ENCODE peak calls at places on chromosomes 7 and 10, in six cellular contexts. C is psoas muscle, J is mesendoderm, P is AG04449, V is Karpas-422, A is mucosa of descending colon. D is an unnamed sample.

GRCh38 chr7:12802070-12802469 is 114.6 kb downstream of the ARL4A start:
- DNase-seq in P (no peak), C (no peak), J (peak), V (no peak), A (peak), D (no peak)

GRCh38 chr7:92644406-92645113 is 54.4 kb upstream of the FAM133B start:
- DNase-seq in P (no peak), A (peak), C (peak), V (no peak), J (no peak), D (no peak)

GRCh38 chr10:124339119-124339807 is 79.5 kb downstream of the OAT start:
- DNase-seq in V (no peak), P (no peak), A (no peak), C (no peak), J (no peak), D (no peak)

GRCh38 chr10:17747883-17748550 is 4.0 kb upstream of the TMEM236 start:
- DNase-seq in C (no peak), P (no peak), V (no peak), A (no peak), J (no peak), D (no peak)

GRCh38 chr7:107167483-107168232 is 1.1 kb upstream of the HBP1 start:
- DNase-seq in J (peak), A (no peak), V (peak), P (peak), C (peak), D (peak)

GRCh38 chr7:13035233-13035632 is 347.8 kb downstream of the ARL4A start:
- DNase-seq in V (no peak), P (no peak), J (no peak), C (no peak), A (no peak), D (peak)

GRCh38 chr7:150788474-150789269 is 11.5 kb downstream of the TMEM176B start:
- DNase-seq in V (no peak), C (peak), A (no peak), J (no peak), P (no peak), D (no peak)

GRCh38 chr7:9407816-9408215 is 974.4 kb downstream of the NXPH1 start:
- DNase-seq in A (no peak), P (no peak), V (no peak), C (no peak), J (no peak), D (peak)

GRCh38 chr10:14839305-14839695 is 1.2 kb downstream of the HSPA14 start:
- DNase-seq in V (peak), A (peak), J (no peak), C (no peak), P (no peak), D (peak)

GRCh38 chr7:64872351-64872750 is 30.7 kb upstream of the ZNF273 start:
- DNase-seq in A (no peak), J (no peak), V (no peak), P (no peak), C (no peak), D (no peak)

GRCh38 chr10:86376852-86377796 is 10.5 kb upstream of the GRID1 start:
- DNase-seq in P (no peak), C (peak), A (peak), J (peak), V (peak), D (peak)

GRCh38 chr7:100465702-100466311 is 1.7 kb upstream of the SPACDR start:
- DNase-seq in P (no peak), V (peak), C (peak), J (peak), A (peak), D (peak)

GRCh38 chr7:5214236-5214635 is 24.2 kb downstream of the WIPI2 start:
- DNase-seq in J (no peak), V (no peak), A (no peak), C (no peak), P (no peak), D (no peak)

GRCh38 chr7:117284692-117285091 is 38.2 kb downstream of the WNT2 start:
- DNase-seq in C (no peak), A (no peak), V (no peak), P (no peak), J (no peak), D (no peak)

GRCh38 chr7:30463400-30464145 is 15.0 kb downstream of the NOD1 start:
- DNase-seq in P (no peak), C (no peak), A (no peak), J (no peak), V (peak), D (peak)

GRCh38 chr7:109503421-109503820 is 933.7 kb downstream of the DNAJB9 start:
- DNase-seq in P (no peak), A (no peak), V (no peak), J (no peak), C (no peak), D (no peak)

GRCh38 chr7:44276571-44277101 is 48.8 kb downstream of the CAMK2B start:
- DNase-seq in A (no peak), J (no peak), C (peak), V (no peak), P (no peak), D (no peak)
- H3K4me3 ChIP-seq in A (no peak), J (no peak), C (no peak), V (no peak), P (no peak), D (no peak)

DNA sequence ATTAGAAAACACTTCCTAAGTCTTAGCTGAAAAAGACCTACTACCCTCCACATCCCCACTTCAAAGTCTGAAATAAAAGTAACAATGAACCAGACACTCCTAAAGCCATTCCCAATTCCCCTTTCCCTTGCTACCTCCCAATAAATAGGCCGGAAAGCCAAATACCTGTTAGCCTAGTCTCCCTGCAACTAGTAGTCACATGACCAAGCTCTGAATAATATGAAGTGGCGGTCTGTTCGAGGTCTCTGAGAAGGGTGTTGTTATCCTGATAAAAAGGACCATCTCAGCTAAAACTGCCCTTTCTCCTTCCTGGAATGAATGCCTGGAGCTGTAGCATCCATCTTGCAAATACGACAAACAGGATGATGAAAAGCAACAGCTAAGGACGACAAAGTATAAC is 6.1 kb downstream of the KIF5B start:
- DNase-seq in J (peak), V (no peak), C (no peak), P (no peak), A (no peak), D (no peak)
- H3K4me3 ChIP-seq in J (no peak), V (no peak), C (no peak), P (no peak), A (no peak), D (peak)

DNA sequence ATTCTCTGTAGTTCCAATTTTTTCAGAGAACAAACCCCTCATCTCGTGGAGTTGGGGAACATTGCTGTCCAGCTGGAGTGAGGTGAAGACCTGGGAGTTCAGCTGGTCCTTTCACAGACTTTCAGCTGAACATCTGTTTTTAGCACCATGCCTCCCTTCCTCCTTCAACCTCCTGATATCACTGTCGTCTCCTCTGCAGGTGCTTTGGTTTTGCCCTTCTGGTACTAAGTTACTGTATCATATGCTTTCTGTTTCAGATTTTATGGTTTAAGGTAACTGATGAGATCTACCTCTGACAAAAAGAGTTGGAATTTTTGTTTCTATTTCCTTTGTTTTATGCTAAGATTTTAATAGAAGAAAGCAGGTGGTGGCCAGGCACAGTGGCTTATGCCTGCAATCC is 102.9 kb downstream of the ZNF438 start:
- DNase-seq in P (no peak), C (no peak), V (no peak), J (no peak), A (no peak), D (no peak)
- H3K4me3 ChIP-seq in P (no peak), C (no peak), V (no peak), J (no peak), A (no peak), D (no peak)

GRCh38 chr10:3118621-3119020 is 51.3 kb downstream of the PFKP start:
- DNase-seq in J (no peak), P (no peak), A (peak), V (no peak), C (no peak), D (no peak)

GRCh38 chr10:3115685-3116084 is 48.3 kb downstream of the PFKP start:
- DNase-seq in C (no peak), A (no peak), V (no peak), P (no peak), J (no peak), D (no peak)

GRCh38 chr10:3117486-3117885 is 50.1 kb downstream of the PFKP start:
- DNase-seq in P (no peak), A (no peak), V (no peak), C (no peak), J (no peak), D (no peak)

GRCh38 chr10:3113343-3113720 is 46.0 kb downstream of the PFKP start:
- DNase-seq in P (no peak), J (no peak), V (no peak), A (no peak), C (no peak), D (no peak)

GRCh38 chr10:3116508-3117100 is 49.3 kb downstream of the PFKP start:
- DNase-seq in J (no peak), V (no peak), C (no peak), P (no peak), A (no peak), D (no peak)
- H3K4me3 ChIP-seq in J (no peak), V (no peak), C (no peak), P (no peak), A (no peak), D (no peak)

D was measured in NB4.